ENCODE peak calls at places on chromosomes 6 and 20, in seven cellular contexts. O is AG10803, V is GM23338, I is NCI-H748 treated with DMSO at 0.1 percent for 48 hours, J is T follicular helper cell, P is iPS-NIHi11, F is H54. N is an unnamed sample.

GRCh38 chr6:147826698-147827097 is 318.2 kb downstream of the SAMD5 start:
- DNase-seq in P (no peak), O (no peak), I (peak), J (no peak), V (no peak), F (no peak), N (no peak)

GRCh38 chr6:103122766-103123601 is 1729.5 kb downstream of the GRIK2 start:
- DNase-seq in V (peak), P (peak), F (peak), O (peak), I (peak), J (no peak), N (no peak)

GRCh38 chr20:34069341-34070078 is 42.5 kb downstream of the EIF2S2 start:
- DNase-seq in I (peak), J (peak), O (peak), P (peak), V (peak), F (peak), N (peak)

GRCh38 chr6:132399376-132400074 is 1.8 kb downstream of the MOXD1 start:
- DNase-seq in V (no peak), P (no peak), O (peak), F (no peak), I (no peak), J (no peak), N (no peak)

GRCh38 chr6:125711013-125711675 is 38.3 kb upstream of the HEY2 start:
- DNase-seq in V (no peak), F (no peak), I (no peak), P (no peak), J (no peak), O (no peak), N (no peak)

GRCh38 chr20:17782768-17783167 is 83.0 kb downstream of the BANF2 start:
- DNase-seq in V (no peak), F (no peak), P (no peak), J (no peak), O (no peak), I (no peak), N (no peak)

GRCh38 chr6:129416337-129416990 is 293.5 kb downstream of the ARHGAP18 start:
- DNase-seq in P (no peak), O (no peak), V (no peak), I (no peak), F (no peak), J (no peak), N (no peak)

GRCh38 chr6:4008324-4009047 is 70.5 kb downstream of the FAM217A start:
- DNase-seq in P (no peak), O (peak), J (no peak), F (no peak), V (peak), I (peak), N (peak)

GRCh38 chr20:7841967-7842301 is 98.3 kb downstream of the HAO1 start:
- DNase-seq in I (no peak), J (no peak), F (peak), V (no peak), P (no peak), O (peak), N (peak)

GRCh38 chr6:15096894-15097837 is 148.7 kb upstream of the JARID2 start:
- DNase-seq in O (no peak), I (no peak), P (no peak), F (no peak), V (no peak), J (no peak), N (no peak)

GRCh38 chr20:55649254-55649653 is 356.1 kb downstream of the CBLN4 start:
- DNase-seq in P (no peak), J (no peak), O (no peak), F (no peak), I (no peak), V (no peak), N (no peak)

GRCh38 chr6:39137235-39137634 is 22.2 kb upstream of the SAYSD1 start:
- DNase-seq in J (no peak), O (peak), V (peak), I (no peak), F (no peak), P (peak), N (peak)

GRCh38 chr6:30042914-30043313 is 18.2 kb upstream of the POLR1H start:
- DNase-seq in P (no peak), J (no peak), F (no peak), I (no peak), O (no peak), V (no peak), N (no peak)

GRCh38 chr6:13526339-13526717 is 38.9 kb upstream of the GFOD1 start:
- DNase-seq in I (no peak), V (no peak), O (no peak), J (no peak), F (no peak), P (no peak), N (no peak)

GRCh38 chr6:32796848-32797776 is 19.7 kb downstream of the HLA-DOB start:
- DNase-seq in P (peak), F (no peak), J (peak), I (peak), O (peak), V (peak), N (peak)

N was measured in foreskin fibroblast.